ENCODE peak calls at places on chromosomes 1 and 21, in nine cellular contexts. L is esophagus muscularis mucosa, P is right lobe of liver, Y is testis, V is Peyer's patch, R is breast epithelium, D is endothelial cell of umbilical vein, Q is stomach, M is body of pancreas. O is an unnamed sample.
A peak's percentile ranks its signal among the peaks of the same experiment; 100 is the strongest.

GRCh38 chr21:21682172-21682571 is 684.0 kb downstream of the NCAM2 start:
- DNase-seq in L (no peak), P (no peak), Y (no peak), V (no peak), R (no peak), D (no peak), Q (no peak), M (no peak), O (no peak)

GRCh38 chr1:205570173-205570501 is 61.7 kb downstream of the ELK4 start:
- DNase-seq in L (no peak), P (no peak), Y (no peak), V (no peak), R (no peak), D (no peak), Q (peak; percentile 25), M (no peak), O (no peak)

GRCh38 chr1:109335091-109335490 is 28.3 kb upstream of the MYBPHL start:
- DNase-seq in L (no peak), P (peak; percentile 78), Y (no peak), V (no peak), R (no peak), D (no peak), Q (no peak), M (no peak), O (no peak)

GRCh38 chr1:238474263-238474662 is 583.5 kb upstream of the ZP4 start:
- DNase-seq in L (no peak), P (no peak), Y (no peak), V (no peak), R (no peak), D (no peak), Q (no peak), M (no peak), O (no peak)

GRCh38 chr1:77511440-77511840 is 171.0 kb downstream of the ZZZ3 start:
- DNase-seq in L (no peak), P (no peak), Y (no peak), V (no peak), R (no peak), D (peak; percentile 85), Q (no peak), M (no peak), O (no peak)

GRCh38 chr1:42046772-42047552 is 106.2 kb upstream of the GUCA2B start:
- DNase-seq in L (no peak), P (peak; percentile 88), Y (no peak), V (peak; percentile 54), R (no peak), D (no peak), Q (no peak), M (peak; percentile 79), O (no peak)

GRCh38 chr1:111414756-111415155 is 12.8 kb downstream of the OVGP1 start:
- DNase-seq in L (no peak), P (no peak), Y (no peak), V (no peak), R (no peak), D (no peak), Q (no peak), M (no peak), O (no peak)

GRCh38 chr1:17914987-17915386 is 159.9 kb downstream of the ACTL8 start:
- DNase-seq in L (no peak), P (no peak), Y (no peak), V (no peak), R (no peak), D (no peak), Q (no peak), M (no peak), O (no peak)

GRCh38 chr1:16727190-16728111 is 12.9 kb upstream of the RNU1-4 start:
- DNase-seq in L (peak; percentile 97), P (peak; percentile 71), Y (peak; percentile 51), V (peak; percentile 66), R (peak; percentile 51), D (peak; percentile 39), Q (peak; percentile 34), M (peak; percentile 25), O (peak; percentile 52)

GRCh38 chr21:28899744-28900143 is 92.9 kb downstream of the LTN1 start:
- DNase-seq in L (no peak), P (no peak), Y (no peak), V (no peak), R (no peak), D (no peak), Q (no peak), M (no peak), O (no peak)

DNA sequence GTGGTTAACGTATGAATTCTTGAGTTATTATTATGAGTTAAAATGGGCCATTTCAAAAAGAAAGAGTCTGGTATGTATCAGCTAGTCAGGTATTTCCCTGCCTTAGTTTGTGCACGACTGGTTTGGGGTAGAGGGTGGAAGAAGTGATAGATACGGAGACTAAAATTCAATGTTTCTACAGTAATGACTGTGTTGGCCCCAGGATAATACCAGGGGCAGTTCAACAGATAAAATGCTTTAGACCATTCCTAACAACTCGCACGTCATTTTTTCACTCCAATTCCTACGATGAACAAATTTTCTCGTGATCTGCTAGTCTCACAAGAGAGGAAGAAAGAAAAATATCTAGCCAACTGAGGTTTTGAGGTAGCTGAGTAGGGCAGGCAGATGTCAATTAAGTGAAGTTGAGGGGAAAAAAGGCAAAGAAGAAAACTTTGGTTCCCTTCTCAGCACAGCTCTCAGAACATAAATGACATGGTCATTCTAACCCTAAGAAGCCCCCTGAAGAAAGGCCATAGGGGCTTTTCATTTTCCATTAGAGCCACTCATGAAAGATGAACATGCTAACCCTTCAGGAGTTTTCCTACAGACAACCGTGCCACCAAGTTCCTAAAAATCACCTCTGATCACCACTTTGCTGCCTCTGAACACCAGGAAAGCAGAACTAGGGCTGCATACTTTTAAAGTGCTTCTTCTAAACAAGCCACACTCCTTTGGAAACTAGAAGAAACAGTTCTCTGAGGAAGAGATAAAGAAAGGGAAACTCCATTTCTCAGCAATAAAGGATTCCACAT is 5.6 kb downstream of the MCOLN2 start:
- DNase-seq in L (no peak), P (no peak), Y (no peak), V (no peak), R (no peak), D (no peak), Q (no peak), M (no peak), O (no peak)
- TF ChIP-seq POLR2A in L (no peak), P (no peak), Y (no peak), V (no peak), R (no peak), D (no peak), Q (no peak), M (no peak), O (no peak)

GRCh38 chr1:154328318-154329151 is 3.2 kb downstream of the ATP8B2 start:
- DNase-seq in L (peak; percentile 96), P (peak; percentile 88), Y (peak; percentile 93), V (peak; percentile 87), R (peak; percentile 70), D (peak; percentile 83), Q (peak; percentile 84), M (peak; percentile 89), O (peak; percentile 94)
- TF ChIP-seq POLR2A in L (no peak), P (no peak), Y (no peak), V (no peak), R (no peak), D (no peak), Q (no peak), M (no peak), O (peak; percentile 44)

GRCh38 chr1:38376577-38376976 is 330.0 kb upstream of the POU3F1 start:
- DNase-seq in L (peak; percentile 57), P (no peak), Y (no peak), V (no peak), R (no peak), D (no peak), Q (no peak), M (no peak), O (no peak)
- TF ChIP-seq POLR2A in L (no peak), P (no peak), Y (no peak), V (no peak), R (no peak), D (no peak), Q (no peak), M (no peak), O (no peak)

DNA sequence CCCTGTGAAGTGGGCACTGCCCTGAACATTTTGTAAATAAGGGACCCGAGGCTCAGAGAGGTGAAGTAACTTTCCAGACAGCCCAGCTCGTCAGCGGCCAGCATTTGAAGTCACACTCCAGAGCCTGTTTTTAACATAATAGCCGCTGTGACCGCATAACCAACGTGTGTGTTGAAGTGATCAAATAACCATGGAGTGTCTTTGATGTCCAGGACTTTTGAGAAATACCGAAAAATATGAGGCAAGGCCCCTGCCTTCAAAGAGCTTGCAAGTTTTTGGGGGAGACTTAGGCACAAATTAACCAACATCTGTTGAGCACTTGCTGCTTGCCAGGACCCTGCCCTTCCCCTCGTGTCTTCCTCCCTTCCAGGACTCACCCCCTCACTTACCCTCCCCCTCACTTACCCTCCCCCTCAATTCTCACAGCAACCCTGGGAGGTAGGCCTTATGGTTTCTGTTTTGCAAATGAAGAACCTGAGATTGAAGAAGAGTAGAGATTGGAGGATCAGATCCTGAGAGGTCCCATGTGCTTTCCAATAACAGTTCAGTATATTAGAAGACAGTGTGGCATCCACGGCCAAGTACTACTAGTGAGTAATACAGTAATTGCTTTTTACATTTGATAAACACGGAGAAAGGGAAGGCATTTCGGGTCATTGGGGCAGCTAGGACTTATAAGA is 1.3 kb upstream of the SLC16A1 start:
- DNase-seq in L (no peak), P (no peak), Y (peak; percentile 28), V (no peak), R (no peak), D (peak; percentile 86), Q (no peak), M (no peak), O (peak; percentile 38)
- TF ChIP-seq POLR2A in L (no peak), P (no peak), Y (no peak), V (no peak), R (no peak), D (no peak), Q (no peak), M (no peak), O (no peak)

GRCh38 chr1:244840219-244840794 is 4.8 kb downstream of the COX20 start:
- DNase-seq in L (no peak), P (no peak), Y (peak; percentile 28), V (no peak), R (no peak), D (no peak), Q (no peak), M (no peak), O (no peak)

GRCh38 chr1:244839656-244840055 is 4.2 kb downstream of the COX20 start:
- DNase-seq in L (no peak), P (no peak), Y (no peak), V (no peak), R (no peak), D (no peak), Q (no peak), M (no peak), O (no peak)

GRCh38 chr1:244843148-244843978 is 7.9 kb downstream of the COX20 start:
- DNase-seq in L (no peak), P (no peak), Y (no peak), V (no peak), R (no peak), D (no peak), Q (no peak), M (no peak), O (no peak)

GRCh38 chr1:244844155-244845121 is 9.0 kb downstream of the COX20 start:
- DNase-seq in L (no peak), P (no peak), Y (no peak), V (no peak), R (no peak), D (no peak), Q (no peak), M (no peak), O (no peak)

GRCh38 chr1:244841274-244841927 is 5.9 kb downstream of the COX20 start:
- DNase-seq in L (no peak), P (no peak), Y (no peak), V (no peak), R (no peak), D (no peak), Q (no peak), M (no peak), O (no peak)
- TF ChIP-seq POLR2A in L (no peak), P (no peak), Y (no peak), V (no peak), R (no peak), D (no peak), Q (no peak), M (no peak), O (no peak)

O was measured in ovary.